ENCODE peak calls at places on chromosome 20, in six cellular contexts. M, C, O, W, Z and F are unnamed samples.

GRCh38 chr20:63053430-63054102 is 46.8 kb upstream of the BHLHE23 start:
- DNase-seq in M (peak; percentile 7), C (peak; percentile 40), O (no peak), W (peak; percentile 27), Z (no peak), F (no peak)

GRCh38 chr20:32300647-32301046 is 23.2 kb downstream of the KIF3B start:
- DNase-seq in M (no peak), C (no peak), O (no peak), W (no peak), Z (no peak), F (no peak)

GRCh38 chr20:58701431-58702160 is 9.0 kb downstream of the NPEPL1 start:
- DNase-seq in M (no peak), C (peak; percentile 48), O (no peak), W (peak; percentile 22), Z (no peak), F (no peak)

GRCh38 chr20:61066541-61066940 is 185.5 kb upstream of the CDH4 start:
- DNase-seq in M (no peak), C (no peak), O (no peak), W (no peak), Z (no peak), F (no peak)

GRCh38 chr20:21208999-21209398 is 83.1 kb downstream of the KIZ start:
- DNase-seq in M (no peak), C (no peak), O (no peak), W (no peak), Z (no peak), F (no peak)

GRCh38 chr20:25529295-25529951 is 55.9 kb downstream of the NINL start:
- DNase-seq in M (no peak), C (no peak), O (no peak), W (no peak), Z (no peak), F (no peak)

GRCh38 chr20:3446779-3447178 is 24.0 kb upstream of the ATRN start:
- DNase-seq in M (no peak), C (no peak), O (no peak), W (no peak), Z (no peak), F (no peak)

GRCh38 chr20:5470943-5471342 is 154.2 kb upstream of the PROKR2 start:
- DNase-seq in M (no peak), C (no peak), O (no peak), W (no peak), Z (no peak), F (no peak)

GRCh38 chr20:7656662-7657061 is 283.6 kb downstream of the HAO1 start:
- DNase-seq in M (no peak), C (no peak), O (no peak), W (no peak), Z (no peak), F (no peak)
- H3K4me1 ChIP-seq in M (no peaks in the 10 kb centered on the region), C (no peaks in the 10 kb centered on the region), O (no peaks in the 10 kb centered on the region), W (no peaks in the 10 kb centered on the region), Z (no peaks in the 10 kb centered on the region), F (no peaks in the 10 kb centered on the region)

GRCh38 chr20:1898496-1899168 is 3.4 kb downstream of the SIRPA start:
- DNase-seq in M (no peak), C (no peak), O (no peak), W (no peak), Z (no peak), F (no peak)

GRCh38 chr20:1896859-1897258 is 1.7 kb downstream of the SIRPA start:
- DNase-seq in M (no peak), C (no peak), O (no peak), W (no peak), Z (no peak), F (no peak)

GRCh38 chr20:1897486-1897885 is 2.3 kb downstream of the SIRPA start:
- DNase-seq in M (no peak), C (no peak), O (peak; percentile 47), W (no peak), Z (no peak), F (peak; percentile 25)

GRCh38 chr20:1899169-1899525 is 3.9 kb downstream of the SIRPA start:
- DNase-seq in M (no peak), C (no peak), O (no peak), W (no peak), Z (no peak), F (no peak)

DNA sequence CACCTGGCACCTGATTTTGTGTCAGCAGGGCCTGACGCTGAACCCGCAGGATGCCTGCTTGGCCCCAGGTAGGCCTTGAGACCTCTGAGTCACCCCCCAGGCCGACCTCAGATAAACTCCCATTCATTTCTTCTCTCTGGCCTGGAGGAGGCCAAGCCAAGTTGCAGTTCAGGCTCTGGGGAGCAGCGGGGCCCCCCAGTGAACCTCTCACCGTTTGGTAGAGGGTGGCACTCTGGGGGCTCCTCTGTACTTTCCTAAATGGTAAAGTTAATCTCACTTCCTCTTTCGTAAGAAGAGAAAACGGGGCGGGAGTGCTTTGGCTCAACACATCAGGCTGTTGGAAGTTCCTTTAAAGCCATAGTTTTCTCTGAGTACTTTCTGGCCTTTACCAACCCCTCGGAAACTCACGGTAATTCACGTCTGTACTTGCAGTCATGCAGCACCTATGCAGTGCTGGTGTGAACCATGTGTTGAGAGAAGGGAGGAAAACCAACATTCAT is 2.8 kb downstream of the SIRPA start:
- DNase-seq in M (no peak), C (no peak), O (no peak), W (no peak), Z (no peak), F (no peak)
- H3K4me1 ChIP-seq in M (no peaks in the 10 kb centered on the region), C (peaks cover 24% of the 10 kb centered on the region), O (peaks cover 42% of the 10 kb centered on the region), W (no peaks in the 10 kb centered on the region), Z (no peaks in the 10 kb centered on the region), F (peaks cover 50% of the 10 kb centered on the region)

GRCh38 chr20:9285617-9286016 is 216.7 kb downstream of the PLCB4 start:
- DNase-seq in M (no peak), C (no peak), O (no peak), W (no peak), Z (no peak), F (no peak)
- H3K4me1 ChIP-seq in M (no peaks in the 10 kb centered on the region), C (no peaks in the 10 kb centered on the region), O (peaks cover 29% of the 10 kb centered on the region), W (no peaks in the 10 kb centered on the region), Z (no peaks in the 10 kb centered on the region), F (peaks cover 6% of the 10 kb centered on the region)

GRCh38 chr20:46309945-46310344 is 1.6 kb upstream of the CDH22 start:
- DNase-seq in M (no peak), C (no peak), O (no peak), W (no peak), Z (no peak), F (no peak)
- H3K4me1 ChIP-seq in M (peaks cover 19% of the 10 kb centered on the region), C (peaks cover 5% of the 10 kb centered on the region), O (peaks cover 3% of the 10 kb centered on the region), W (no peaks in the 10 kb centered on the region), Z (peaks cover 8% of the 10 kb centered on the region), F (no peaks in the 10 kb centered on the region)